ENCODE peak calls at places on chromosomes 16 and 17, in ten cellular contexts. One of them, this sample, is unnamed.

GRCh38 chr16:82509636-82510035 is 117.1 kb upstream of the CDH13 start:
- DNase-seq in neural crest cell: no peak
- DNase-seq in AG20443: no peak
- DNase-seq in epithelial cell of esophagus: no peak
- DNase-seq in A549: no peak
- DNase-seq in T47D: no peak
- DNase-seq in left lung: no peak
- DNase-seq in NCI-H1694: no peak
- DNase-seq in left ventricle myocardium inferior: no peak
- DNase-seq in EL: no peak
- DNase-seq in this sample: peak

GRCh38 chr17:74478369-74479100 is 12.1 kb downstream of the CD300A start:
- DNase-seq in neural crest cell: no peak
- DNase-seq in AG20443: no peak
- DNase-seq in epithelial cell of esophagus: no peak
- DNase-seq in A549: no peak
- DNase-seq in T47D: no peak
- DNase-seq in left lung: peak
- DNase-seq in NCI-H1694: no peak
- DNase-seq in left ventricle myocardium inferior: no peak
- DNase-seq in EL: no peak
- DNase-seq in this sample: peak

GRCh38 chr16:73268311-73268997 is 220.5 kb upstream of the ZFHX3 start:
- DNase-seq in neural crest cell: no peak
- DNase-seq in AG20443: peak
- DNase-seq in epithelial cell of esophagus: peak
- DNase-seq in A549: peak
- DNase-seq in T47D: no peak
- DNase-seq in left lung: no peak
- DNase-seq in NCI-H1694: peak
- DNase-seq in left ventricle myocardium inferior: no peak
- DNase-seq in EL: peak
- DNase-seq in this sample: peak

GRCh38 chr16:52494145-52494544 is 52.8 kb downstream of the TOX3 start:
- DNase-seq in neural crest cell: no peak
- DNase-seq in AG20443: no peak
- DNase-seq in epithelial cell of esophagus: no peak
- DNase-seq in A549: no peak
- DNase-seq in T47D: no peak
- DNase-seq in left lung: no peak
- DNase-seq in NCI-H1694: no peak
- DNase-seq in left ventricle myocardium inferior: no peak
- DNase-seq in EL: no peak
- DNase-seq in this sample: no peak

GRCh38 chr17:82101767-82102679 is 4.0 kb upstream of the FASN start:
- DNase-seq in neural crest cell: no peak
- DNase-seq in AG20443: no peak
- DNase-seq in epithelial cell of esophagus: no peak
- DNase-seq in A549: no peak
- DNase-seq in T47D: no peak
- DNase-seq in left lung: no peak
- DNase-seq in NCI-H1694: no peak
- DNase-seq in left ventricle myocardium inferior: no peak
- DNase-seq in EL: no peak
- DNase-seq in this sample: peak

GRCh38 chr17:68314916-68315535 is 23.7 kb downstream of the ARSG start:
- DNase-seq in neural crest cell: no peak
- DNase-seq in AG20443: no peak
- DNase-seq in epithelial cell of esophagus: no peak
- DNase-seq in A549: no peak
- DNase-seq in T47D: no peak
- DNase-seq in left lung: peak
- DNase-seq in NCI-H1694: no peak
- DNase-seq in left ventricle myocardium inferior: no peak
- DNase-seq in EL: no peak
- DNase-seq in this sample: peak

GRCh38 chr16:59192551-59193199 is 458.6 kb upstream of the GOT2 start:
- DNase-seq in neural crest cell: peak
- DNase-seq in AG20443: peak
- DNase-seq in epithelial cell of esophagus: peak
- DNase-seq in A549: peak
- DNase-seq in T47D: no peak
- DNase-seq in left lung: no peak
- DNase-seq in NCI-H1694: no peak
- DNase-seq in left ventricle myocardium inferior: no peak
- DNase-seq in EL: peak
- DNase-seq in this sample: peak

GRCh38 chr16:49458221-49458620 is 84.6 kb downstream of the C16orf78 start:
- DNase-seq in neural crest cell: no peak
- DNase-seq in AG20443: no peak
- DNase-seq in epithelial cell of esophagus: no peak
- DNase-seq in A549: no peak
- DNase-seq in T47D: no peak
- DNase-seq in left lung: peak
- DNase-seq in NCI-H1694: no peak
- DNase-seq in left ventricle myocardium inferior: no peak
- DNase-seq in EL: no peak
- DNase-seq in this sample: no peak

GRCh38 chr16:80602894-80603293 is 62.1 kb downstream of the DYNLRB2 start:
- DNase-seq in neural crest cell: no peak
- DNase-seq in AG20443: no peak
- DNase-seq in epithelial cell of esophagus: no peak
- DNase-seq in A549: no peak
- DNase-seq in T47D: no peak
- DNase-seq in left lung: no peak
- DNase-seq in NCI-H1694: no peak
- DNase-seq in left ventricle myocardium inferior: no peak
- DNase-seq in EL: peak
- DNase-seq in this sample: no peak

GRCh38 chr17:57916925-57917858 is 38.0 kb downstream of the CUEDC1 start:
- DNase-seq in neural crest cell: no peak
- DNase-seq in AG20443: no peak
- DNase-seq in epithelial cell of esophagus: no peak
- DNase-seq in A549: peak
- DNase-seq in T47D: no peak
- DNase-seq in left lung: peak
- DNase-seq in NCI-H1694: peak
- DNase-seq in left ventricle myocardium inferior: peak
- DNase-seq in EL: no peak
- DNase-seq in this sample: peak